ENCODE peak calls at places on chromosomes 1 and 21, in five cellular contexts. F, E, M, K and D are unnamed samples. For H3K4me1, the result is how much of the 10 kb centered on the place peaks cover.

GRCh38 chr1:69993787-69994186 is 211.6 kb downstream of the LRRC40 start:
- DNase-seq in F (no peak), E (no peak), M (no peak), K (no peak), D (no peak)

GRCh38 chr1:13930151-13930550 is 230.2 kb downstream of the PRDM2 start:
- DNase-seq in F (peak), E (no peak), M (peak), K (peak), D (peak)

GRCh38 chr1:4549933-4550332 is 104.5 kb upstream of the AJAP1 start:
- DNase-seq in F (peak), E (no peak), M (no peak), K (no peak), D (no peak)

GRCh38 chr1:43760745-43761343 is 53.5 kb downstream of the ST3GAL3 start:
- DNase-seq in F (peak), E (no peak), M (no peak), K (no peak), D (no peak)

GRCh38 chr1:168609133-168609715 is 32.8 kb downstream of the XCL1 start:
- DNase-seq in F (no peak), E (no peak), M (no peak), K (no peak), D (no peak)

GRCh38 chr1:92755541-92756351 is 29.2 kb downstream of the EVI5 start:
- DNase-seq in F (no peak), E (no peak), M (no peak), K (no peak), D (no peak)

GRCh38 chr1:164524810-164525209 is 34.2 kb upstream of the PBX1 start:
- DNase-seq in F (no peak), E (no peak), M (no peak), K (no peak), D (no peak)

GRCh38 chr1:198788561-198789064 is 149.8 kb downstream of the PTPRC start:
- DNase-seq in F (peak), E (no peak), M (no peak), K (peak), D (no peak)

GRCh38 chr1:119674835-119675289 is 26.8 kb upstream of the ZNF697 start:
- DNase-seq in F (peak), E (no peak), M (peak), K (no peak), D (peak)

GRCh38 chr1:23801338-23801748 is 789 bp upstream of the GALE start:
- DNase-seq in F (no peak), E (no peak), M (no peak), K (peak), D (no peak)

GRCh38 chr1:61050541-61051454 is 31.6 kb upstream of the NFIA start:
- DNase-seq in F (peak), E (no peak), M (no peak), K (peak), D (no peak)

GRCh38 chr1:109213345-109213823 is 334 bp upstream of the SARS1 start:
- DNase-seq in F (no peak), E (no peak), M (no peak), K (no peak), D (no peak)

GRCh38 chr1:39398278-39399010 is 93.0 kb upstream of the BMP8A start:
- DNase-seq in F (peak), E (no peak), M (peak), K (peak), D (peak)

GRCh38 chr1:84208935-84209334 is 64.9 kb downstream of the PRKACB start:
- DNase-seq in F (no peak), E (no peak), M (no peak), K (no peak), D (no peak)

GRCh38 chr21:15775981-15776380 is 46.2 kb downstream of the USP25 start:
- DNase-seq in F (no peak), E (no peak), M (no peak), K (no peak), D (no peak)

GRCh38 chr1:192453360-192454045 is 122.1 kb upstream of the RGS1 start:
- DNase-seq in F (no peak), E (no peak), M (no peak), K (peak), D (no peak)

GRCh38 chr21:16978309-16978895 is 534.4 kb upstream of the CXADR start:
- DNase-seq in F (no peak), E (no peak), M (no peak), K (no peak), D (no peak)

GRCh38 chr1:201302168-201302896 is 19.0 kb downstream of the PKP1 start:
- DNase-seq in F (no peak), E (no peak), M (no peak), K (no peak), D (no peak)

GRCh38 chr1:95233321-95233736 is 681 bp upstream of the RWDD3 start:
- DNase-seq in F (no peak), E (no peak), M (peak), K (peak), D (no peak)

GRCh38 chr21:14244911-14245310 is 29.0 kb downstream of the RBM11 start:
- DNase-seq in F (no peak), E (no peak), M (no peak), K (no peak), D (no peak)

GRCh38 chr1:175094626-175095025 is 27.0 kb downstream of the TNN start:
- DNase-seq in F (no peak), E (no peak), M (no peak), K (no peak), D (no peak)

GRCh38 chr1:226405411-226405988 is 2.4 kb downstream of the PARP1 start:
- DNase-seq in F (peak), E (no peak), M (no peak), K (no peak), D (no peak)

GRCh38 chr1:110872366-110872744 is 593 bp upstream of the CD53 start:
- DNase-seq in F (no peak), E (peak), M (no peak), K (no peak), D (no peak)

GRCh38 chr1:213622365-213623087 is 365.2 kb upstream of the PROX1 start:
- DNase-seq in F (no peak), E (peak), M (peak), K (no peak), D (no peak)

GRCh38 chr1:18592368-18592767 is 38.3 kb upstream of the PAX7 start:
- DNase-seq in F (no peak), E (no peak), M (no peak), K (no peak), D (no peak)

GRCh38 chr1:105632342-105633196 is 1423.9 kb upstream of the PRMT6 start:
- DNase-seq in F (no peak), E (no peak), M (peak), K (peak), D (no peak)

GRCh38 chr1:30879940-30880339 is 28.6 kb downstream of the SDC3 start:
- DNase-seq in F (no peak), E (no peak), M (no peak), K (peak), D (no peak)

DNA sequence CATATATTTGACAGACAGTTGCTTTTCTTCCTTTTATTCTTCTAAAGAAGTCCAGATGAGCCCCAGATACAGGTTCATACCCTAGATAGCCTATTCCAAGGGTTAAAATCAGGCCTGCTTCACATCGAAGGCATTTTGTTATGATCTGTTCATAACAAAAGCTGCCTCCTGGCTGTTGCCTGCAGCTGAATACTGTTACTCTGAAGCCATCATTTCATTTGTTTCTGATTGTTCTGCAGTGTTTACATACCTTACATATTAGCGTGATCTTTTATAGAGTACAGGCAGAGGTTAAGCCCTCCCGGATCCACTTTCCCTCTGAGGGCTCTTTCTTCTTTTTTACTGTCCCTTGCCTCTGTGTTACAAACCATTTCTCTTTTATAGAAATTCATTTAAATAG is 219.0 kb upstream of the HOOK1 start:
- DNase-seq in F (no peak), E (no peak), M (no peak), K (no peak), D (no peak)
- TF ChIP-seq ZBTB33 in F (no peak), E (no peak), M (no peak), K (no peak), D (no peak)

GRCh38 chr1:8381618-8382017 is 63.7 kb downstream of the SLC45A1 start:
- DNase-seq in F (no peak), E (no peak), M (no peak), K (no peak), D (no peak)

GRCh38 chr1:8382608-8383525 is 65.0 kb downstream of the SLC45A1 start:
- DNase-seq in F (no peak), E (no peak), M (no peak), K (no peak), D (no peak)

GRCh38 chr1:8379513-8380186 is 61.7 kb downstream of the SLC45A1 start:
- DNase-seq in F (no peak), E (no peak), M (no peak), K (no peak), D (no peak)

GRCh38 chr1:8384088-8384487 is 66.2 kb downstream of the SLC45A1 start:
- DNase-seq in F (no peak), E (no peak), M (no peak), K (no peak), D (no peak)

GRCh38 chr1:8382051-8382505 is 64.2 kb downstream of the SLC45A1 start:
- DNase-seq in F (no peak), E (no peak), M (no peak), K (no peak), D (no peak)
- H3K4me1 ChIP-seq in F (under half), E (under half), M (under half), K (under half), D (under half)

GRCh38 chr1:51463561-51463960 is 55.5 kb downstream of the EPS15 start:
- DNase-seq in F (no peak), E (no peak), M (no peak), K (no peak), D (no peak)
- TF ChIP-seq ZBTB33 in F (no peak), E (no peak), M (no peak), K (no peak), D (no peak)

GRCh38 chr1:151062738-151063371 is 2.7 kb downstream of the MLLT11 start:
- DNase-seq in F (peak), E (no peak), M (no peak), K (peak), D (no peak)

GRCh38 chr1:151065089-151065645 is 5.0 kb downstream of the MLLT11 start:
- DNase-seq in F (no peak), E (no peak), M (no peak), K (no peak), D (no peak)

GRCh38 chr1:151069103-151069486 is 1.5 kb upstream of the GABPB2 start:
- DNase-seq in F (no peak), E (no peak), M (no peak), K (no peak), D (no peak)

GRCh38 chr1:151072224-151072623 is 1.7 kb downstream of the GABPB2 start:
- DNase-seq in F (no peak), E (no peak), M (no peak), K (no peak), D (no peak)

GRCh38 chr1:151067185-151067584 is 3.4 kb upstream of the GABPB2 start:
- DNase-seq in F (no peak), E (no peak), M (no peak), K (no peak), D (no peak)
- H3K4me1 ChIP-seq in F (under half), E (under half), M (under half), K (under half), D (under half)

GRCh38 chr1:9448132-9449105 is 90.8 kb upstream of the SLC25A33 start:
- DNase-seq in F (no peak), E (no peak), M (no peak), K (peak), D (no peak)

GRCh38 chr1:9451086-9451485 is 88.2 kb upstream of the SLC25A33 start:
- DNase-seq in F (no peak), E (no peak), M (no peak), K (no peak), D (no peak)

GRCh38 chr1:9447215-9447960 is 91.9 kb upstream of the SLC25A33 start:
- DNase-seq in F (no peak), E (no peak), M (no peak), K (no peak), D (no peak)

GRCh38 chr1:9449976-9450696 is 89.1 kb upstream of the SLC25A33 start:
- DNase-seq in F (no peak), E (no peak), M (no peak), K (no peak), D (no peak)

GRCh38 chr1:9449106-9449627 is 90.1 kb upstream of the SLC25A33 start:
- DNase-seq in F (no peak), E (no peak), M (peak), K (peak), D (no peak)
- TF ChIP-seq ZBTB33 in F (no peak), E (no peak), M (no peak), K (no peak), D (no peak)

GRCh38 chr1:2310332-2311183 is 80.8 kb downstream of the MORN1 start:
- DNase-seq in F (no peak), E (no peak), M (no peak), K (no peak), D (no peak)

GRCh38 chr1:2313651-2314296 is 77.6 kb downstream of the MORN1 start:
- DNase-seq in F (no peak), E (no peak), M (no peak), K (no peak), D (no peak)

GRCh38 chr1:2312589-2313301 is 78.6 kb downstream of the MORN1 start:
- DNase-seq in F (no peak), E (no peak), M (no peak), K (no peak), D (no peak)

GRCh38 chr1:2312196-2312588 is 79.2 kb downstream of the MORN1 start:
- DNase-seq in F (no peak), E (no peak), M (no peak), K (no peak), D (no peak)

DNA sequence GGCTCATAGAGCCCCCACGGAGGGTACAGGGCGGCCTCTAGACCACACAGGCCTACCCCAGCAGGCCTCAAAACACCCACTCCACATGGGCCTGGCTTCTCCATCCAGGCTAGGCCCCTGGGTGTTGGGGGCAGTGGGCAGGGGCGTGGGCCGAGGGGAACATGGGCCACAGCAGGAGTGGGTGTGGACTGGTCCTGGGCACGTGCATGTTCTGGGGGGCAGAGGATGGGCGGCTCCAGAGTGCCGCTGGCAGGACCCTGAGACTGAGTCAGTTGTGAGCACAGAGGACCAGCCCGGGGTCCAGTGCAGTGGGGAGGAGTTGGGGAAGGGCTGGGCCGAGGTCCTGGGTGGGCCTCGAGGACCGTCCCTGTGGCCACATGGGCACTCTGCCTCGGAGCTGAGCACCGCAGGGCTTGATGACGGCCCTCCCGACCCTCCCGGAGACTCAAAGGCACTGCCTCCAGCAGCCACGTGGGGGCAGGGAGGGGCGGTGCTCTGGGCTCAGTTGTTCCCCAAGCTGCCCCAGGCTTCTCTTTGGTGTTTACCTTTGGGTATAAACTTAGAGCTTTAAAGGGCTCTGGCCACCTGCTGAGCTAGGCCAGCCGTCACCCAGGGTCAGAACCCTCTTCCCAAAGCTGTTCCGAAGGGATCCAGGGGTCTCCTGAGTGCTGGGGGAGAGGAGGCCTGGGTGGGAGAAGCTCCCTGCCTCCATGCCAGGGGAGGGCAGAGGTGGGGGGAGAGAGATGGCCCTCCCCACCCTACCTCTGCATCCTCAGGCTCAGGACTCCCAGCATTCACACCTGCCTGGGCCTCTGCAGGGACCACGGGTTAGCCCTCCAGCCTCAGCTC is 79.9 kb downstream of the MORN1 start:
- DNase-seq in F (peak), E (no peak), M (peak), K (no peak), D (peak)
- H3K4me1 ChIP-seq in F (half or more), E (under half), M (half or more), K (under half), D (under half)

GRCh38 chr21:45042664-45043161 is 31.7 kb upstream of the ADARB1 start:
- DNase-seq in F (no peak), E (no peak), M (no peak), K (no peak), D (no peak)

GRCh38 chr21:45041984-45042663 is 32.3 kb upstream of the ADARB1 start:
- DNase-seq in F (no peak), E (no peak), M (no peak), K (no peak), D (no peak)

GRCh38 chr21:45040114-45040715 is 34.2 kb upstream of the ADARB1 start:
- DNase-seq in F (no peak), E (no peak), M (no peak), K (peak), D (no peak)

GRCh38 chr21:45040739-45041138 is 33.6 kb upstream of the ADARB1 start:
- DNase-seq in F (no peak), E (no peak), M (no peak), K (peak), D (no peak)

GRCh38 chr21:45041351-45041805 is 33.0 kb upstream of the ADARB1 start:
- DNase-seq in F (no peak), E (no peak), M (no peak), K (no peak), D (no peak)
- TF ChIP-seq ZBTB33 in F (no peak), E (no peak), M (no peak), K (no peak), D (no peak)